ENCODE peak calls at places on chromosome 14, in eight cellular contexts. K, U, V, A, S, Y, R and D are unnamed samples.

GRCh38 chr14:65101631-65102440 is 481 bp downstream of the MAX start:
- DNase-seq in K (no peak), U (no peak), V (peak; percentile 26), A (peak; percentile 71), S (no peak), Y (peak; percentile 58), R (peak; percentile 45), D (peak; percentile 26)

GRCh38 chr14:103427485-103428443 is 42.5 kb downstream of the MARK3 start:
- DNase-seq in K (no peak), U (no peak), V (peak; percentile 50), A (no peak), S (peak; percentile 77), Y (peak; percentile 72), R (no peak), D (peak; percentile 19)

GRCh38 chr14:24184104-24184970 is 4.3 kb downstream of the IPO4 start:
- DNase-seq in K (no peak), U (no peak), V (no peak), A (no peak), S (no peak), Y (no peak), R (no peak), D (no peak)

GRCh38 chr14:23618415-23618988 is 17.7 kb upstream of the DHRS2 start:
- DNase-seq in K (no peak), U (no peak), V (no peak), A (no peak), S (no peak), Y (no peak), R (no peak), D (no peak)

GRCh38 chr14:94373708-94374107 is 14.7 kb downstream of the SERPINA1 start:
- DNase-seq in K (peak; percentile 92), U (no peak), V (no peak), A (peak; percentile 79), S (peak; percentile 93), Y (no peak), R (no peak), D (no peak)

GRCh38 chr14:80978403-80978802 is 23.0 kb downstream of the TSHR start:
- DNase-seq in K (no peak), U (no peak), V (peak; percentile 15), A (no peak), S (no peak), Y (no peak), R (no peak), D (peak; percentile 99)

GRCh38 chr14:75422169-75422568 is 5.7 kb upstream of the JDP2 start:
- DNase-seq in K (peak; percentile 44), U (no peak), V (peak; percentile 58), A (no peak), S (no peak), Y (no peak), R (no peak), D (no peak)

GRCh38 chr14:59511916-59512530 is 27.7 kb downstream of the JKAMP start:
- DNase-seq in K (no peak), U (no peak), V (peak; percentile 12), A (no peak), S (peak; percentile 31), Y (peak; percentile 7), R (no peak), D (peak; percentile 28)

GRCh38 chr14:58904771-58905170 is 267.0 kb downstream of the DACT1 start:
- DNase-seq in K (no peak), U (no peak), V (no peak), A (no peak), S (no peak), Y (no peak), R (no peak), D (no peak)

GRCh38 chr14:20295067-20295466 is 10.7 kb downstream of the TTC5 start:
- DNase-seq in K (no peak), U (no peak), V (no peak), A (no peak), S (no peak), Y (no peak), R (no peak), D (no peak)

GRCh38 chr14:23047042-23047634 is 5.1 kb downstream of the PSMB11 start:
- DNase-seq in K (no peak), U (no peak), V (no peak), A (no peak), S (no peak), Y (no peak), R (no peak), D (no peak)

GRCh38 chr14:50936882-50937281 is 7.4 kb downstream of the PYGL start:
- DNase-seq in K (no peak), U (no peak), V (no peak), A (no peak), S (no peak), Y (no peak), R (no peak), D (no peak)

GRCh38 chr14:73457050-73457934 is 1.1 kb downstream of the NUMB start:
- DNase-seq in K (no peak), U (no peak), V (peak; percentile 14), A (peak; percentile 64), S (peak; percentile 36), Y (peak; percentile 46), R (peak; percentile 54), D (no peak)

GRCh38 chr14:79583738-79584405 is 627.4 kb downstream of the DIO2 start:
- DNase-seq in K (peak; percentile 18), U (no peak), V (no peak), A (no peak), S (no peak), Y (no peak), R (no peak), D (no peak)

GRCh38 chr14:81301371-81301770 is 80.6 kb upstream of the GTF2A1 start:
- DNase-seq in K (no peak), U (no peak), V (no peak), A (no peak), S (no peak), Y (no peak), R (no peak), D (no peak)

GRCh38 chr14:73467377-73467776 is 9.0 kb upstream of the NUMB start:
- DNase-seq in K (no peak), U (no peak), V (peak; percentile 86), A (no peak), S (no peak), Y (peak; percentile 89), R (peak; percentile 67), D (no peak)

GRCh38 chr14:24329736-24330135 is 5.1 kb downstream of the ADCY4 start:
- DNase-seq in K (no peak), U (no peak), V (peak; percentile 59), A (peak; percentile 89), S (no peak), Y (peak; percentile 53), R (peak; percentile 80), D (peak; percentile 33)

GRCh38 chr14:90870950-90871604 is 54.8 kb upstream of the TTC7B start:
- DNase-seq in K (no peak), U (no peak), V (no peak), A (no peak), S (no peak), Y (no peak), R (no peak), D (no peak)

GRCh38 chr14:32542507-32542906 is 213.4 kb downstream of the AKAP6 start:
- DNase-seq in K (no peak), U (no peak), V (no peak), A (peak; percentile 43), S (no peak), Y (no peak), R (no peak), D (no peak)

GRCh38 chr14:58667900-58668299 is 30.1 kb downstream of the DACT1 start:
- DNase-seq in K (no peak), U (no peak), V (no peak), A (no peak), S (no peak), Y (no peak), R (no peak), D (no peak)

GRCh38 chr14:88005978-88006851 is 1.3 kb downstream of the GPR65 start:
- DNase-seq in K (no peak), U (no peak), V (peak; percentile 74), A (peak; percentile 51), S (no peak), Y (peak; percentile 76), R (no peak), D (peak; percentile 91)

GRCh38 chr14:98189077-98189476 is 1082.9 kb downstream of the BCL11B start:
- DNase-seq in K (no peak), U (no peak), V (peak; percentile 60), A (no peak), S (no peak), Y (no peak), R (no peak), D (peak; percentile 78)

GRCh38 chr14:51239813-51240803 is at the start of gene TMX1:
- DNase-seq in K (peak; percentile 98), U (peak; percentile 47), V (peak; percentile 93), A (peak; percentile 98), S (peak; percentile 99), Y (peak; percentile 99), R (peak; percentile 96), D (peak; percentile 99)

GRCh38 chr14:26820578-26820977 is 222.7 kb upstream of the NOVA1 start:
- DNase-seq in K (no peak), U (no peak), V (no peak), A (no peak), S (no peak), Y (no peak), R (no peak), D (no peak)

GRCh38 chr14:24398943-24399801 is at the start of gene NYNRIN:
- DNase-seq in K (no peak), U (no peak), V (peak; percentile 22), A (peak; percentile 76), S (no peak), Y (peak; percentile 52), R (peak; percentile 82), D (no peak)

GRCh38 chr14:59123975-59124374 is 64.5 kb upstream of the DAAM1 start:
- DNase-seq in K (no peak), U (no peak), V (no peak), A (no peak), S (peak; percentile 44), Y (no peak), R (no peak), D (peak; percentile 7)

GRCh38 chr14:45610303-45610702 is 357.3 kb upstream of the MIS18BP1 start:
- DNase-seq in K (no peak), U (no peak), V (no peak), A (no peak), S (peak; percentile 5), Y (no peak), R (no peak), D (no peak)

GRCh38 chr14:60250318-60251035 is 1.5 kb downstream of the PPM1A start:
- DNase-seq in K (no peak), U (no peak), V (no peak), A (no peak), S (no peak), Y (peak; percentile 15), R (no peak), D (no peak)

GRCh38 chr14:50797250-50798047 is 33.5 kb downstream of the NIN start:
- DNase-seq in K (no peak), U (no peak), V (no peak), A (no peak), S (no peak), Y (no peak), R (no peak), D (no peak)

GRCh38 chr14:99589651-99590530 is 14.1 kb downstream of the CCDC85C start:
- DNase-seq in K (no peak), U (no peak), V (no peak), A (no peak), S (no peak), Y (no peak), R (no peak), D (no peak)

GRCh38 chr14:29892327-29892726 is 35.3 kb downstream of the PRKD1 start:
- DNase-seq in K (no peak), U (no peak), V (no peak), A (no peak), S (no peak), Y (no peak), R (no peak), D (no peak)

GRCh38 chr14:61341275-61342210 is 20.2 kb downstream of the PRKCH start:
- DNase-seq in K (no peak), U (no peak), V (no peak), A (no peak), S (no peak), Y (no peak), R (no peak), D (peak; percentile 86)

GRCh38 chr14:49173765-49174373 is 412.3 kb downstream of the RPS29 start:
- DNase-seq in K (peak; percentile 16), U (no peak), V (peak; percentile 66), A (no peak), S (peak; percentile 73), Y (peak; percentile 72), R (no peak), D (peak; percentile 64)

GRCh38 chr14:104805941-104806624 is 5.2 kb downstream of the ZBTB42 start:
- DNase-seq in K (no peak), U (no peak), V (no peak), A (peak; percentile 40), S (no peak), Y (peak; percentile 44), R (no peak), D (no peak)